ENCODE peak calls at places on chromosome 12, in ten cellular contexts. One of them, this sample, is unnamed.

GRCh38 chr12:3589745-3590144 is 98.7 kb downstream of the PRMT8 start:
- DNase-seq in IMR-90: no peak
- DNase-seq in transverse colon: no peak
- DNase-seq in aorta: peak
- DNase-seq in body of pancreas: no peak
- DNase-seq in gastrocnemius medialis: no peak
- DNase-seq in H9: no peak
- DNase-seq in spleen: no peak
- DNase-seq in upper lobe of right lung: peak
- DNase-seq in endothelial cell of umbilical vein: no peak
- DNase-seq in this sample: no peak

GRCh38 chr12:25796523-25797000 is 161.9 kb upstream of the RASSF8 start:
- DNase-seq in IMR-90: peak
- DNase-seq in endothelial cell of umbilical vein: no peak
- DNase-seq in body of pancreas: no peak
- DNase-seq in H9: no peak
- DNase-seq in gastrocnemius medialis: no peak
- DNase-seq in upper lobe of right lung: no peak
- DNase-seq in spleen: no peak
- DNase-seq in aorta: no peak
- DNase-seq in transverse colon: no peak
- DNase-seq in this sample: no peak

GRCh38 chr12:90226211-90226610 is 517.6 kb upstream of the ATP2B1 start:
- DNase-seq in endothelial cell of umbilical vein: no peak
- DNase-seq in IMR-90: no peak
- DNase-seq in gastrocnemius medialis: no peak
- DNase-seq in body of pancreas: no peak
- DNase-seq in aorta: no peak
- DNase-seq in spleen: no peak
- DNase-seq in H9: no peak
- DNase-seq in upper lobe of right lung: no peak
- DNase-seq in transverse colon: no peak
- DNase-seq in this sample: no peak

GRCh38 chr12:132167610-132168310 is 23.5 kb downstream of the NOC4L start:
- DNase-seq in IMR-90: no peak
- DNase-seq in upper lobe of right lung: peak
- DNase-seq in endothelial cell of umbilical vein: no peak
- DNase-seq in transverse colon: no peak
- DNase-seq in body of pancreas: no peak
- DNase-seq in H9: no peak
- DNase-seq in spleen: peak
- DNase-seq in gastrocnemius medialis: no peak
- DNase-seq in aorta: no peak
- DNase-seq in this sample: no peak

GRCh38 chr12:97837401-97837800 is 374.8 kb downstream of the RMST start:
- DNase-seq in H9: no peak
- DNase-seq in aorta: no peak
- DNase-seq in body of pancreas: peak
- DNase-seq in spleen: no peak
- DNase-seq in gastrocnemius medialis: no peak
- DNase-seq in endothelial cell of umbilical vein: no peak
- DNase-seq in upper lobe of right lung: no peak
- DNase-seq in IMR-90: no peak
- DNase-seq in transverse colon: no peak
- DNase-seq in this sample: no peak

GRCh38 chr12:128856035-128856790 is 2.9 kb downstream of the GLT1D1 start:
- DNase-seq in body of pancreas: no peak
- DNase-seq in endothelial cell of umbilical vein: no peak
- DNase-seq in H9: no peak
- DNase-seq in spleen: no peak
- DNase-seq in upper lobe of right lung: no peak
- DNase-seq in aorta: no peak
- DNase-seq in IMR-90: no peak
- DNase-seq in gastrocnemius medialis: no peak
- DNase-seq in transverse colon: no peak
- DNase-seq in this sample: no peak

GRCh38 chr12:56723889-56724659 is 1.0 kb downstream of the NACA start:
- DNase-seq in gastrocnemius medialis: peak
- DNase-seq in upper lobe of right lung: peak
- DNase-seq in IMR-90: peak
- DNase-seq in body of pancreas: peak
- DNase-seq in spleen: no peak
- DNase-seq in H9: no peak
- DNase-seq in aorta: peak
- DNase-seq in transverse colon: peak
- DNase-seq in endothelial cell of umbilical vein: peak
- DNase-seq in this sample: no peak

GRCh38 chr12:107522692-107523477 is 162.7 kb upstream of the PWP1 start:
- DNase-seq in gastrocnemius medialis: no peak
- DNase-seq in transverse colon: no peak
- DNase-seq in aorta: no peak
- DNase-seq in upper lobe of right lung: no peak
- DNase-seq in H9: peak
- DNase-seq in endothelial cell of umbilical vein: no peak
- DNase-seq in body of pancreas: no peak
- DNase-seq in spleen: no peak
- DNase-seq in IMR-90: no peak
- DNase-seq in this sample: peak

GRCh38 chr12:72031066-72031465 is 92.4 kb downstream of the TPH2 start:
- DNase-seq in gastrocnemius medialis: no peak
- DNase-seq in transverse colon: no peak
- DNase-seq in upper lobe of right lung: no peak
- DNase-seq in aorta: no peak
- DNase-seq in body of pancreas: no peak
- DNase-seq in spleen: no peak
- DNase-seq in IMR-90: no peak
- DNase-seq in endothelial cell of umbilical vein: no peak
- DNase-seq in H9: no peak
- DNase-seq in this sample: no peak

GRCh38 chr12:1093166-1093751 is 102.2 kb downstream of the ERC1 start:
- DNase-seq in spleen: no peak
- DNase-seq in endothelial cell of umbilical vein: peak
- DNase-seq in IMR-90: peak
- DNase-seq in aorta: no peak
- DNase-seq in transverse colon: no peak
- DNase-seq in H9: no peak
- DNase-seq in upper lobe of right lung: no peak
- DNase-seq in gastrocnemius medialis: no peak
- DNase-seq in body of pancreas: peak
- DNase-seq in this sample: peak

GRCh38 chr12:67239061-67239460 is 30.1 kb upstream of the CAND1 start:
- DNase-seq in H9: no peak
- DNase-seq in gastrocnemius medialis: no peak
- DNase-seq in aorta: no peak
- DNase-seq in body of pancreas: no peak
- DNase-seq in IMR-90: peak
- DNase-seq in endothelial cell of umbilical vein: no peak
- DNase-seq in upper lobe of right lung: no peak
- DNase-seq in transverse colon: no peak
- DNase-seq in spleen: no peak
- DNase-seq in this sample: no peak

DNA sequence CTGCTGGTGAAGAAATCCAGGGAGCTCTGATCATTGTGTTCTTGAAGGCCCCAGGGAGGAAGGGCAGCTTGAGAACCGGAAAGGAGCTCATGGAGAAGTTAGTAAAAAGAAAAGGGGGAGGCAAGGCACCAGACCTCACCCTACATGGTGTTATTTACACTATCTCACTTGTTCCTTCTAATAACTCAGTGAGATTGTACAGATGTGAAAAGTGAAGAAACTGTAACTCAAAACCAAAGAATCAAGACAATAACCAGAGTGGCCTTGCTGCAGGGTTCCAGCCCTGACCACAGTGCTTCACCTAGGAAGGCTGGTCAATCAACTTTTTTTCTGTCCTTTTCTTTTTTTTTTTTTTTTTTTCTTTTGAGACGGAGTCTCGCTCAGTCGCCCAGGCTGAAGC is 353.6 kb downstream of the TMTC2 start:
- DNase-seq in gastrocnemius medialis: no peak
- DNase-seq in H9: no peak
- DNase-seq in IMR-90: no peak
- DNase-seq in spleen: no peak
- DNase-seq in transverse colon: no peak
- DNase-seq in endothelial cell of umbilical vein: no peak
- DNase-seq in aorta: no peak
- DNase-seq in body of pancreas: no peak
- DNase-seq in upper lobe of right lung: no peak
- DNase-seq in this sample: no peak
- H3K27ac ChIP-seq in gastrocnemius medialis: no peak
- H3K27ac ChIP-seq in H9: no peak
- H3K27ac ChIP-seq in IMR-90: no peak
- H3K27ac ChIP-seq in spleen: no peak
- H3K27ac ChIP-seq in transverse colon: peak
- H3K27ac ChIP-seq in endothelial cell of umbilical vein: no peak
- H3K27ac ChIP-seq in aorta: no peak
- H3K27ac ChIP-seq in body of pancreas: no peak
- H3K27ac ChIP-seq in upper lobe of right lung: no peak
- H3K27ac ChIP-seq in this sample: no peak

GRCh38 chr12:13146539-13146938 is 43.1 kb upstream of the GSG1 start:
- DNase-seq in endothelial cell of umbilical vein: no peak
- DNase-seq in spleen: no peak
- DNase-seq in body of pancreas: peak
- DNase-seq in transverse colon: no peak
- DNase-seq in IMR-90: no peak
- DNase-seq in H9: no peak
- DNase-seq in gastrocnemius medialis: peak
- DNase-seq in aorta: no peak
- DNase-seq in upper lobe of right lung: no peak
- DNase-seq in this sample: no peak

GRCh38 chr12:13141686-13142085 is 38.2 kb upstream of the GSG1 start:
- DNase-seq in IMR-90: no peak
- DNase-seq in transverse colon: no peak
- DNase-seq in body of pancreas: no peak
- DNase-seq in gastrocnemius medialis: no peak
- DNase-seq in upper lobe of right lung: no peak
- DNase-seq in spleen: no peak
- DNase-seq in H9: no peak
- DNase-seq in endothelial cell of umbilical vein: no peak
- DNase-seq in aorta: no peak
- DNase-seq in this sample: no peak

GRCh38 chr12:13147688-13148531 is 44.4 kb upstream of the GSG1 start:
- DNase-seq in aorta: no peak
- DNase-seq in spleen: no peak
- DNase-seq in gastrocnemius medialis: no peak
- DNase-seq in upper lobe of right lung: peak
- DNase-seq in transverse colon: no peak
- DNase-seq in endothelial cell of umbilical vein: no peak
- DNase-seq in H9: no peak
- DNase-seq in IMR-90: no peak
- DNase-seq in body of pancreas: no peak
- DNase-seq in this sample: no peak

GRCh38 chr12:13142747-13143146 is 39.3 kb upstream of the GSG1 start:
- DNase-seq in spleen: no peak
- DNase-seq in endothelial cell of umbilical vein: no peak
- DNase-seq in body of pancreas: no peak
- DNase-seq in H9: no peak
- DNase-seq in transverse colon: no peak
- DNase-seq in IMR-90: no peak
- DNase-seq in upper lobe of right lung: no peak
- DNase-seq in aorta: no peak
- DNase-seq in gastrocnemius medialis: peak
- DNase-seq in this sample: no peak

GRCh38 chr12:13144266-13144828 is 40.9 kb upstream of the GSG1 start:
- DNase-seq in body of pancreas: no peak
- DNase-seq in H9: no peak
- DNase-seq in IMR-90: no peak
- DNase-seq in aorta: no peak
- DNase-seq in gastrocnemius medialis: no peak
- DNase-seq in endothelial cell of umbilical vein: peak
- DNase-seq in transverse colon: no peak
- DNase-seq in spleen: no peak
- DNase-seq in upper lobe of right lung: no peak
- DNase-seq in this sample: no peak
- H3K27ac ChIP-seq in body of pancreas: no peak
- H3K27ac ChIP-seq in H9: no peak
- H3K27ac ChIP-seq in IMR-90: no peak
- H3K27ac ChIP-seq in aorta: no peak
- H3K27ac ChIP-seq in gastrocnemius medialis: no peak
- H3K27ac ChIP-seq in endothelial cell of umbilical vein: no peak
- H3K27ac ChIP-seq in transverse colon: no peak
- H3K27ac ChIP-seq in spleen: no peak
- H3K27ac ChIP-seq in upper lobe of right lung: no peak
- H3K27ac ChIP-seq in this sample: no peak

GRCh38 chr12:31853977-31854376 is 105.2 kb upstream of the RESF1 start:
- DNase-seq in aorta: no peak
- DNase-seq in transverse colon: no peak
- DNase-seq in H9: no peak
- DNase-seq in endothelial cell of umbilical vein: no peak
- DNase-seq in gastrocnemius medialis: no peak
- DNase-seq in upper lobe of right lung: no peak
- DNase-seq in IMR-90: no peak
- DNase-seq in body of pancreas: no peak
- DNase-seq in spleen: no peak
- DNase-seq in this sample: no peak

GRCh38 chr12:31855427-31855826 is 103.8 kb upstream of the RESF1 start:
- DNase-seq in IMR-90: no peak
- DNase-seq in upper lobe of right lung: no peak
- DNase-seq in body of pancreas: no peak
- DNase-seq in aorta: no peak
- DNase-seq in gastrocnemius medialis: no peak
- DNase-seq in endothelial cell of umbilical vein: no peak
- DNase-seq in transverse colon: no peak
- DNase-seq in spleen: no peak
- DNase-seq in H9: no peak
- DNase-seq in this sample: no peak

GRCh38 chr12:31849090-31849687 is 110.0 kb upstream of the RESF1 start:
- DNase-seq in IMR-90: peak
- DNase-seq in aorta: no peak
- DNase-seq in body of pancreas: no peak
- DNase-seq in transverse colon: no peak
- DNase-seq in upper lobe of right lung: no peak
- DNase-seq in H9: no peak
- DNase-seq in spleen: no peak
- DNase-seq in gastrocnemius medialis: no peak
- DNase-seq in endothelial cell of umbilical vein: no peak
- DNase-seq in this sample: no peak

GRCh38 chr12:31850268-31850667 is 108.9 kb upstream of the RESF1 start:
- DNase-seq in upper lobe of right lung: no peak
- DNase-seq in spleen: no peak
- DNase-seq in gastrocnemius medialis: no peak
- DNase-seq in transverse colon: no peak
- DNase-seq in aorta: no peak
- DNase-seq in H9: no peak
- DNase-seq in body of pancreas: no peak
- DNase-seq in IMR-90: no peak
- DNase-seq in endothelial cell of umbilical vein: peak
- DNase-seq in this sample: no peak

GRCh38 chr12:31853520-31853919 is 105.7 kb upstream of the RESF1 start:
- DNase-seq in IMR-90: no peak
- DNase-seq in gastrocnemius medialis: no peak
- DNase-seq in spleen: no peak
- DNase-seq in body of pancreas: no peak
- DNase-seq in upper lobe of right lung: no peak
- DNase-seq in transverse colon: no peak
- DNase-seq in aorta: no peak
- DNase-seq in H9: no peak
- DNase-seq in endothelial cell of umbilical vein: no peak
- DNase-seq in this sample: no peak
- H3K27ac ChIP-seq in IMR-90: no peak
- H3K27ac ChIP-seq in gastrocnemius medialis: no peak
- H3K27ac ChIP-seq in spleen: peak
- H3K27ac ChIP-seq in body of pancreas: no peak
- H3K27ac ChIP-seq in upper lobe of right lung: peak
- H3K27ac ChIP-seq in transverse colon: no peak
- H3K27ac ChIP-seq in aorta: no peak
- H3K27ac ChIP-seq in H9: no peak
- H3K27ac ChIP-seq in endothelial cell of umbilical vein: no peak
- H3K27ac ChIP-seq in this sample: no peak

GRCh38 chr12:52950553-52950952 is 1.6 kb downstream of the KRT18 start:
- DNase-seq in upper lobe of right lung: no peak
- DNase-seq in transverse colon: no peak
- DNase-seq in H9: no peak
- DNase-seq in IMR-90: no peak
- DNase-seq in spleen: no peak
- DNase-seq in body of pancreas: no peak
- DNase-seq in endothelial cell of umbilical vein: no peak
- DNase-seq in gastrocnemius medialis: no peak
- DNase-seq in aorta: no peak
- DNase-seq in this sample: no peak
- H3K27ac ChIP-seq in upper lobe of right lung: peak
- H3K27ac ChIP-seq in transverse colon: peak
- H3K27ac ChIP-seq in H9: no peak
- H3K27ac ChIP-seq in IMR-90: no peak
- H3K27ac ChIP-seq in spleen: no peak
- H3K27ac ChIP-seq in body of pancreas: peak
- H3K27ac ChIP-seq in endothelial cell of umbilical vein: no peak
- H3K27ac ChIP-seq in gastrocnemius medialis: no peak
- H3K27ac ChIP-seq in aorta: no peak
- H3K27ac ChIP-seq in this sample: no peak